ENCODE peak calls at places on chromosomes 7 and 10, in four cellular contexts. D is spleen; L is activated CD4-positive, alpha-beta T cell treated with anti-CD3 and anti-CD28 coated beads, Interleukin-2, amount 50 U/mL, for 1 hour; J is AG09309. I is an unnamed sample.

GRCh38 chr7:139931190-139932007 is 102.3 kb downstream of the TBXAS1 start:
- DNase-seq in D (no peak), L (no peak), J (no peak), I (no peak)

GRCh38 chr7:135753616-135754413 is 5.2 kb upstream of the FAM180A start:
- DNase-seq in D (no peak), L (no peak), J (no peak), I (no peak)

GRCh38 chr10:131746241-131746711 is 154.5 kb upstream of the PPP2R2D start:
- DNase-seq in D (no peak), L (no peak), J (no peak), I (no peak)

GRCh38 chr10:47013469-47014169 is 102.4 kb downstream of the PTPN20 start:
- DNase-seq in D (no peak), L (no peak), J (no peak), I (no peak)

GRCh38 chr10:13222151-13222550 is 12.0 kb downstream of the UCMA start:
- DNase-seq in D (peak), L (no peak), J (no peak), I (no peak)

GRCh38 chr7:16694806-16695205 is 48.8 kb downstream of the BZW2 start:
- DNase-seq in D (no peak), L (no peak), J (no peak), I (no peak)

GRCh38 chr7:141158562-141158961 is 84.7 kb downstream of the TMEM178B start:
- DNase-seq in D (no peak), L (no peak), J (peak), I (no peak)

GRCh38 chr7:76262683-76263402 is 39.6 kb upstream of the HSPB1 start:
- DNase-seq in D (no peak), L (peak), J (peak), I (no peak)

GRCh38 chr7:46054290-46054689 is 133.2 kb upstream of the IGFBP3 start:
- DNase-seq in D (no peak), L (no peak), J (no peak), I (no peak)

GRCh38 chr10:81034376-81034775 is 496.7 kb downstream of the SH2D4B start:
- DNase-seq in D (no peak), L (no peak), J (no peak), I (no peak)

GRCh38 chr7:157474685-157475084 is 137.9 kb downstream of the DNAJB6 start:
- DNase-seq in D (peak), L (no peak), J (no peak), I (no peak)

GRCh38 chr10:48215148-48215982 is 59.1 kb downstream of the FRMPD2 start:
- DNase-seq in D (no peak), L (peak), J (no peak), I (peak)

GRCh38 chr7:102152672-102153585 is 133.7 kb upstream of the SH2B2 start:
- DNase-seq in D (no peak), L (no peak), J (peak), I (no peak)

GRCh38 chr7:3089493-3089892 is 45.8 kb upstream of the CARD11 start:
- DNase-seq in D (no peak), L (no peak), J (no peak), I (no peak)

GRCh38 chr7:101858437-101859385 is 41.3 kb downstream of the CUX1 start:
- DNase-seq in D (no peak), L (no peak), J (no peak), I (no peak)

GRCh38 chr7:71739520-71740195 is 607.7 kb downstream of the GALNT17 start:
- DNase-seq in D (no peak), L (no peak), J (no peak), I (no peak)

GRCh38 chr10:13707156-13707881 is 120.6 kb downstream of the PRPF18 start:
- DNase-seq in D (peak), L (no peak), J (peak), I (no peak)

GRCh38 chr10:117541405-117541908 is 1.1 kb upstream of the EMX2 start:
- DNase-seq in D (no peak), L (no peak), J (no peak), I (no peak)

GRCh38 chr10:86693721-86694369 is 25.5 kb downstream of the LDB3 start:
- DNase-seq in D (no peak), L (peak), J (no peak), I (peak)

GRCh38 chr10:102710604-102711003 is 3.6 kb downstream of the ARL3 start:
- DNase-seq in D (no peak), L (no peak), J (peak), I (no peak)

GRCh38 chr10:3907514-3907913 is 122.5 kb upstream of the KLF6 start:
- DNase-seq in D (no peak), L (no peak), J (no peak), I (no peak)

GRCh38 chr7:150910996-150911422 is 58.7 kb downstream of the AOC1 start:
- DNase-seq in D (no peak), L (no peak), J (no peak), I (no peak)

GRCh38 chr7:22572292-22572691 is 72.3 kb upstream of the STEAP1B start:
- DNase-seq in D (no peak), L (no peak), J (peak), I (no peak)

GRCh38 chr7:131042269-131043160 is 285.2 kb upstream of the MKLN1 start:
- DNase-seq in D (no peak), L (no peak), J (no peak), I (no peak)

GRCh38 chr7:44286182-44286617 is 39.2 kb downstream of the CAMK2B start:
- DNase-seq in D (peak), L (no peak), J (no peak), I (no peak)

GRCh38 chr10:4280481-4281206 is 495.6 kb upstream of the KLF6 start:
- DNase-seq in D (no peak), L (no peak), J (no peak), I (no peak)

GRCh38 chr10:122786269-122786668 is 59.4 kb downstream of the CUZD1 start:
- DNase-seq in D (no peak), L (no peak), J (no peak), I (no peak)

GRCh38 chr10:114189700-114190099 is 10.5 kb downstream of the TDRD1 start:
- DNase-seq in D (no peak), L (no peak), J (no peak), I (no peak)

GRCh38 chr7:106421181-106421762 is 136.5 kb upstream of the NAMPT start:
- DNase-seq in D (peak), L (no peak), J (peak), I (no peak)

GRCh38 chr10:34884272-34884952 is 69.3 kb upstream of the PARD3 start:
- DNase-seq in D (no peak), L (no peak), J (no peak), I (no peak)

GRCh38 chr7:80630611-80631010 is 7.8 kb upstream of the CD36 start:
- DNase-seq in D (no peak), L (no peak), J (no peak), I (no peak)

GRCh38 chr10:125626671-125627070 is 56.3 kb downstream of the TEX36 start:
- DNase-seq in D (no peak), L (no peak), J (no peak), I (no peak)

I was measured in effector memory CD8-positive, alpha-beta T cell.